ENCODE peak calls at places on chromosomes 13 and 19, in six cellular contexts. One of them, this sample, is unnamed.

GRCh38 chr19:37902668-37903067 is 3.7 kb downstream of the WDR87 start:
- DNase-seq in brain microvascular endothelial cell: peak; percentile 66
- DNase-seq in astrocyte: peak; percentile 25
- DNase-seq in aorta: peak; percentile 79
- DNase-seq in esophagus muscularis mucosa: peak; percentile 93
- DNase-seq in naive thymus-derived CD4-positive, alpha-beta T cell: peak; percentile 55
- DNase-seq in this sample: peak; percentile 85

GRCh38 chr13:102310691-102311432 is 91.0 kb downstream of the FGF14 start:
- DNase-seq in brain microvascular endothelial cell: no peak
- DNase-seq in astrocyte: no peak
- DNase-seq in aorta: no peak
- DNase-seq in esophagus muscularis mucosa: peak; percentile 91
- DNase-seq in naive thymus-derived CD4-positive, alpha-beta T cell: no peak
- DNase-seq in this sample: no peak

GRCh38 chr13:77898097-77898496 is 20.5 kb downstream of the EDNRB start:
- DNase-seq in brain microvascular endothelial cell: no peak
- DNase-seq in astrocyte: no peak
- DNase-seq in aorta: no peak
- DNase-seq in esophagus muscularis mucosa: no peak
- DNase-seq in naive thymus-derived CD4-positive, alpha-beta T cell: no peak
- DNase-seq in this sample: no peak

GRCh38 chr19:33348301-33349010 is 25.1 kb upstream of the CEBPG start:
- DNase-seq in brain microvascular endothelial cell: no peak
- DNase-seq in astrocyte: peak; percentile 15
- DNase-seq in aorta: no peak
- DNase-seq in esophagus muscularis mucosa: no peak
- DNase-seq in naive thymus-derived CD4-positive, alpha-beta T cell: no peak
- DNase-seq in this sample: no peak

GRCh38 chr19:34173145-34173956 is 1.0 kb downstream of the LSM14A start:
- DNase-seq in brain microvascular endothelial cell: no peak
- DNase-seq in astrocyte: peak; percentile 48
- DNase-seq in aorta: peak; percentile 55
- DNase-seq in esophagus muscularis mucosa: peak; percentile 90
- DNase-seq in naive thymus-derived CD4-positive, alpha-beta T cell: no peak
- DNase-seq in this sample: peak; percentile 41

GRCh38 chr13:43071824-43072223 is 48.4 kb downstream of the DNAJC15 start:
- DNase-seq in brain microvascular endothelial cell: no peak
- DNase-seq in astrocyte: no peak
- DNase-seq in aorta: no peak
- DNase-seq in esophagus muscularis mucosa: no peak
- DNase-seq in naive thymus-derived CD4-positive, alpha-beta T cell: no peak
- DNase-seq in this sample: no peak

GRCh38 chr13:48483589-48483988 is 49.3 kb downstream of the RCBTB2 start:
- DNase-seq in brain microvascular endothelial cell: no peak
- DNase-seq in astrocyte: no peak
- DNase-seq in aorta: no peak
- DNase-seq in esophagus muscularis mucosa: no peak
- DNase-seq in naive thymus-derived CD4-positive, alpha-beta T cell: no peak
- DNase-seq in this sample: no peak

GRCh38 chr13:30216111-30216510 is 91.2 kb downstream of the KATNAL1 start:
- DNase-seq in brain microvascular endothelial cell: peak; percentile 31
- DNase-seq in astrocyte: no peak
- DNase-seq in aorta: no peak
- DNase-seq in esophagus muscularis mucosa: no peak
- DNase-seq in naive thymus-derived CD4-positive, alpha-beta T cell: no peak
- DNase-seq in this sample: no peak

GRCh38 chr13:51276684-51277083 is 54.5 kb downstream of the FAM124A start:
- DNase-seq in brain microvascular endothelial cell: no peak
- DNase-seq in astrocyte: no peak
- DNase-seq in aorta: no peak
- DNase-seq in esophagus muscularis mucosa: no peak
- DNase-seq in naive thymus-derived CD4-positive, alpha-beta T cell: no peak
- DNase-seq in this sample: no peak

GRCh38 chr19:41871573-41872383 is 5.3 kb upstream of the CD79A start:
- DNase-seq in brain microvascular endothelial cell: no peak
- DNase-seq in astrocyte: no peak
- DNase-seq in aorta: no peak
- DNase-seq in esophagus muscularis mucosa: no peak
- DNase-seq in naive thymus-derived CD4-positive, alpha-beta T cell: peak; percentile 38
- DNase-seq in this sample: no peak

GRCh38 chr19:21970466-21970865 is 40.3 kb downstream of the ZNF208 start:
- DNase-seq in brain microvascular endothelial cell: no peak
- DNase-seq in astrocyte: no peak
- DNase-seq in aorta: no peak
- DNase-seq in esophagus muscularis mucosa: no peak
- DNase-seq in naive thymus-derived CD4-positive, alpha-beta T cell: no peak
- DNase-seq in this sample: no peak

GRCh38 chr13:105979131-105979530 is 556.3 kb downstream of the EFNB2 start:
- DNase-seq in brain microvascular endothelial cell: no peak
- DNase-seq in astrocyte: no peak
- DNase-seq in aorta: no peak
- DNase-seq in esophagus muscularis mucosa: peak; percentile 24
- DNase-seq in naive thymus-derived CD4-positive, alpha-beta T cell: no peak
- DNase-seq in this sample: no peak

GRCh38 chr13:51767100-51767499 is 36.9 kb downstream of the DHRS12 start:
- DNase-seq in brain microvascular endothelial cell: no peak
- DNase-seq in astrocyte: no peak
- DNase-seq in aorta: no peak
- DNase-seq in esophagus muscularis mucosa: peak; percentile 37
- DNase-seq in naive thymus-derived CD4-positive, alpha-beta T cell: no peak
- DNase-seq in this sample: no peak

GRCh38 chr13:79749985-79750551 is 269.1 kb downstream of the NDFIP2 start:
- DNase-seq in brain microvascular endothelial cell: peak; percentile 96
- DNase-seq in astrocyte: peak; percentile 98
- DNase-seq in aorta: peak; percentile 54
- DNase-seq in esophagus muscularis mucosa: no peak
- DNase-seq in naive thymus-derived CD4-positive, alpha-beta T cell: no peak
- DNase-seq in this sample: peak; percentile 61

GRCh38 chr13:30869491-30869890 is 36.6 kb upstream of the MEDAG start:
- DNase-seq in brain microvascular endothelial cell: no peak
- DNase-seq in astrocyte: peak; percentile 52
- DNase-seq in aorta: peak; percentile 80
- DNase-seq in esophagus muscularis mucosa: no peak
- DNase-seq in naive thymus-derived CD4-positive, alpha-beta T cell: no peak
- DNase-seq in this sample: no peak

GRCh38 chr19:58304748-58305064 is 471 bp upstream of the ERVK3-1 start:
- DNase-seq in brain microvascular endothelial cell: no peak
- DNase-seq in astrocyte: no peak
- DNase-seq in aorta: no peak
- DNase-seq in esophagus muscularis mucosa: no peak
- DNase-seq in naive thymus-derived CD4-positive, alpha-beta T cell: no peak
- DNase-seq in this sample: no peak

GRCh38 chr19:36201684-36202083 is 12.8 kb downstream of the ZNF565 start:
- DNase-seq in brain microvascular endothelial cell: no peak
- DNase-seq in astrocyte: no peak
- DNase-seq in aorta: no peak
- DNase-seq in esophagus muscularis mucosa: no peak
- DNase-seq in naive thymus-derived CD4-positive, alpha-beta T cell: no peak
- DNase-seq in this sample: no peak

GRCh38 chr19:38831142-38831605 is 420 bp downstream of the ECH1 start:
- DNase-seq in brain microvascular endothelial cell: peak; percentile 95
- DNase-seq in astrocyte: peak; percentile 96
- DNase-seq in aorta: peak; percentile 81
- DNase-seq in esophagus muscularis mucosa: no peak
- DNase-seq in naive thymus-derived CD4-positive, alpha-beta T cell: no peak
- DNase-seq in this sample: peak; percentile 92

GRCh38 chr19:10290439-10290875 is 705 bp downstream of the ICAM5 start:
- DNase-seq in brain microvascular endothelial cell: no peak
- DNase-seq in astrocyte: no peak
- DNase-seq in aorta: no peak
- DNase-seq in esophagus muscularis mucosa: no peak
- DNase-seq in naive thymus-derived CD4-positive, alpha-beta T cell: no peak
- DNase-seq in this sample: peak; percentile 71
- H3K4me3 ChIP-seq in brain microvascular endothelial cell: peak overlapping the region; percentile 5
- H3K4me3 ChIP-seq in astrocyte: no peak overlapping the region
- H3K4me3 ChIP-seq in aorta: no peak overlapping the region
- H3K4me3 ChIP-seq in esophagus muscularis mucosa: peak overlapping the region; percentile 45
- H3K4me3 ChIP-seq in naive thymus-derived CD4-positive, alpha-beta T cell: peak overlapping the region; percentile 57
- H3K4me3 ChIP-seq in this sample: peak overlapping the region; percentile 48

GRCh38 chr13:108304170-108305068 is 34.9 kb downstream of the TNFSF13B start:
- DNase-seq in brain microvascular endothelial cell: no peak
- DNase-seq in astrocyte: no peak
- DNase-seq in aorta: no peak
- DNase-seq in esophagus muscularis mucosa: no peak
- DNase-seq in naive thymus-derived CD4-positive, alpha-beta T cell: no peak
- DNase-seq in this sample: no peak
- H3K4me3 ChIP-seq in brain microvascular endothelial cell: no peak overlapping the region
- H3K4me3 ChIP-seq in astrocyte: no peak overlapping the region
- H3K4me3 ChIP-seq in aorta: no peak overlapping the region
- H3K4me3 ChIP-seq in esophagus muscularis mucosa: no peak overlapping the region
- H3K4me3 ChIP-seq in naive thymus-derived CD4-positive, alpha-beta T cell: no peak overlapping the region
- H3K4me3 ChIP-seq in this sample: no peak overlapping the region

DNA sequence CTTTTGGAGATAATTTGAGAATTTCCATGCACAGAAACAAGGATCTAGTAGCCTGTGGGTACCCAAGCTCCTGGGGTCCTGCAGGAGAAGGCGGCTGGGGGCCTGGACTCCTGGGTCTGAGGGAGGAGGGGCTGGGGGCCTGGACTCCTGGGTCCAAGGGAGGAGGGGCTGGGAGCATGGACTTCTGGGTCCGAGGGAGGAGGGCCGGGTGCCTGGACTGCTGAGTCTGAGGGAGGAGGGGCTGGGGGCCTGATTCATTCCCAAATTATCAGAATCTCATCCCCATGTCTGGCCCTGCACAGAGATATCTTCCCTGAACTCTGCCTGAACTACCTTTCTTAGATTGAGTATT is 520 bp upstream of the RDH13 start:
- DNase-seq in brain microvascular endothelial cell: no peak
- DNase-seq in astrocyte: no peak
- DNase-seq in aorta: no peak
- DNase-seq in esophagus muscularis mucosa: no peak
- DNase-seq in naive thymus-derived CD4-positive, alpha-beta T cell: no peak
- DNase-seq in this sample: no peak
- H3K4me3 ChIP-seq in brain microvascular endothelial cell: no peak overlapping the region
- H3K4me3 ChIP-seq in astrocyte: no peak overlapping the region
- H3K4me3 ChIP-seq in aorta: no peak overlapping the region
- H3K4me3 ChIP-seq in esophagus muscularis mucosa: peak overlapping the region; percentile 85
- H3K4me3 ChIP-seq in naive thymus-derived CD4-positive, alpha-beta T cell: peak overlapping the region; percentile 14
- H3K4me3 ChIP-seq in this sample: no peak overlapping the region

GRCh38 chr19:49588370-49589122 is 2.4 kb upstream of the PRR12 start:
- DNase-seq in brain microvascular endothelial cell: no peak
- DNase-seq in astrocyte: no peak
- DNase-seq in aorta: no peak
- DNase-seq in esophagus muscularis mucosa: no peak
- DNase-seq in naive thymus-derived CD4-positive, alpha-beta T cell: no peak
- DNase-seq in this sample: peak; percentile 78

GRCh38 chr19:49587227-49587626 is 3.8 kb upstream of the PRR12 start:
- DNase-seq in brain microvascular endothelial cell: no peak
- DNase-seq in astrocyte: no peak
- DNase-seq in aorta: no peak
- DNase-seq in esophagus muscularis mucosa: no peak
- DNase-seq in naive thymus-derived CD4-positive, alpha-beta T cell: no peak
- DNase-seq in this sample: no peak

GRCh38 chr19:49590971-49591730 is at the start of gene PRR12:
- DNase-seq in brain microvascular endothelial cell: peak; percentile 39
- DNase-seq in astrocyte: peak; percentile 47
- DNase-seq in aorta: peak; percentile 78
- DNase-seq in esophagus muscularis mucosa: peak; percentile 94
- DNase-seq in naive thymus-derived CD4-positive, alpha-beta T cell: peak; percentile 50
- DNase-seq in this sample: peak; percentile 87

GRCh38 chr19:49590071-49590970 is 661 bp upstream of the PRR12 start:
- DNase-seq in brain microvascular endothelial cell: peak; percentile 97
- DNase-seq in astrocyte: peak; percentile 91
- DNase-seq in aorta: peak; percentile 97
- DNase-seq in esophagus muscularis mucosa: peak; percentile 99
- DNase-seq in naive thymus-derived CD4-positive, alpha-beta T cell: peak; percentile 85
- DNase-seq in this sample: peak; percentile 97

DNA sequence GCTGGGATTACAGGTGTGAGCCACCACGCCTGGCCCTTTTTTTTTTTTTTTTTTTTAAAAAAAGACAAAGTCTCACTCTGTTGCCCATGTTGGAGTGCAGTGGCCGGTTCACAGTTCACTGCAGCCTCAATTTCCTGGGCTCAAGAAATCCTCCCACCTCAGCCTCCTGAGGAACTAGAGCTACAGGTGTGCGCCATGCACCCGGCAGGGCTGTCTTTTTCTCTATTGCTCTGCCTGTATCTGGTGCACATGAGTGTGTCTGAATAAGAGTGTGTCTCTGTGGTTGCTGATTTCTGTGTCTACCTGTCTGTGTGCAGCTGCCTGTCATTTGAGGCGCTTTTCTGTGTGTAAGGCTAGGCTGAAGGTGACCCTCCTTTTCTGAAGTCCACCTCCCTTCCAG is 1.6 kb upstream of the PRR12 start:
- DNase-seq in brain microvascular endothelial cell: no peak
- DNase-seq in astrocyte: no peak
- DNase-seq in aorta: no peak
- DNase-seq in esophagus muscularis mucosa: no peak
- DNase-seq in naive thymus-derived CD4-positive, alpha-beta T cell: no peak
- DNase-seq in this sample: no peak
- H3K4me3 ChIP-seq in brain microvascular endothelial cell: no peak overlapping the region
- H3K4me3 ChIP-seq in astrocyte: no peak overlapping the region
- H3K4me3 ChIP-seq in aorta: no peak overlapping the region
- H3K4me3 ChIP-seq in esophagus muscularis mucosa: no peak overlapping the region
- H3K4me3 ChIP-seq in naive thymus-derived CD4-positive, alpha-beta T cell: no peak overlapping the region
- H3K4me3 ChIP-seq in this sample: no peak overlapping the region

This sample was measured in left lung.